ENCODE peak calls at places on chromosomes 13 and 19, in six cellular contexts. Y, C, W, S, B and U are unnamed samples.

GRCh38 chr19:28687296-28687695 is 525.7 kb downstream of the UQCRFS1 start:
- DNase-seq in Y (no peak), C (no peak), W (no peak), S (no peak), B (no peak), U (no peak)

GRCh38 chr19:1125601-1126533 is 22.1 kb downstream of the GPX4 start:
- DNase-seq in Y (no peak), C (no peak), W (no peak), S (peak), B (no peak), U (no peak)

GRCh38 chr13:74128171-74128767 is 5.9 kb downstream of the KLF12 start:
- DNase-seq in Y (no peak), C (no peak), W (no peak), S (peak), B (no peak), U (no peak)

GRCh38 chr19:928471-929259 is 2.8 kb downstream of the ARID3A start:
- DNase-seq in Y (no peak), C (no peak), W (no peak), S (no peak), B (peak), U (peak)

GRCh38 chr13:67736646-67737420 is 506.7 kb upstream of the PCDH9 start:
- DNase-seq in Y (peak), C (no peak), W (no peak), S (peak), B (no peak), U (no peak)

GRCh38 chr19:18809149-18809978 is 18.3 kb upstream of the COMP start:
- DNase-seq in Y (no peak), C (peak), W (peak), S (peak), B (no peak), U (no peak)

GRCh38 chr19:11421607-11422098 is 2.5 kb upstream of the RGL3 start:
- DNase-seq in Y (peak), C (no peak), W (peak), S (no peak), B (peak), U (no peak)

GRCh38 chr13:75544681-75545333 is 4.8 kb upstream of the UCHL3 start:
- DNase-seq in Y (no peak), C (peak), W (no peak), S (peak), B (no peak), U (no peak)

GRCh38 chr13:114000151-114001040 is 26.5 kb upstream of the C13orf46 start:
- DNase-seq in Y (no peak), C (no peak), W (no peak), S (no peak), B (no peak), U (no peak)

GRCh38 chr19:16206046-16206605 is 8.4 kb downstream of the AP1M1 start:
- DNase-seq in Y (no peak), C (no peak), W (no peak), S (no peak), B (peak), U (no peak)

GRCh38 chr19:39065928-39066327 is 18.2 kb upstream of the ACP7 start:
- DNase-seq in Y (no peak), C (no peak), W (no peak), S (no peak), B (no peak), U (no peak)

GRCh38 chr19:39060130-39060529 is 24.0 kb upstream of the ACP7 start:
- DNase-seq in Y (no peak), C (no peak), W (no peak), S (no peak), B (no peak), U (no peak)

GRCh38 chr19:39059302-39059701 is 24.9 kb upstream of the ACP7 start:
- DNase-seq in Y (no peak), C (no peak), W (no peak), S (no peak), B (no peak), U (no peak)

GRCh38 chr19:39067104-39067503 is 17.1 kb upstream of the ACP7 start:
- DNase-seq in Y (no peak), C (no peak), W (no peak), S (no peak), B (no peak), U (no peak)

GRCh38 chr19:39064405-39064804 is 19.8 kb upstream of the ACP7 start:
- DNase-seq in Y (no peak), C (no peak), W (no peak), S (no peak), B (no peak), U (no peak)
- TF ChIP-seq CTCF in Y (no peak), C (no peak), W (no peak), S (no peak), B (no peak), U (no peak)

GRCh38 chr19:10389863-10390262 is 9.5 kb upstream of the TYK2 start:
- DNase-seq in Y (peak), C (no peak), W (no peak), S (no peak), B (no peak), U (no peak)
- TF ChIP-seq CTCF in Y (peak), C (peak), W (no peak), S (peak), B (no peak), U (peak)

GRCh38 chr13:42218576-42218975 is 53.4 kb upstream of the AKAP11 start:
- DNase-seq in Y (no peak), C (no peak), W (no peak), S (no peak), B (no peak), U (no peak)

GRCh38 chr13:42219051-42219450 is 52.9 kb upstream of the AKAP11 start:
- DNase-seq in Y (no peak), C (no peak), W (no peak), S (no peak), B (no peak), U (no peak)

GRCh38 chr13:42214445-42214844 is 57.5 kb upstream of the AKAP11 start:
- DNase-seq in Y (no peak), C (no peak), W (no peak), S (no peak), B (no peak), U (no peak)

GRCh38 chr13:42216422-42216735 is 55.6 kb upstream of the AKAP11 start:
- DNase-seq in Y (no peak), C (no peak), W (no peak), S (no peak), B (no peak), U (no peak)

DNA sequence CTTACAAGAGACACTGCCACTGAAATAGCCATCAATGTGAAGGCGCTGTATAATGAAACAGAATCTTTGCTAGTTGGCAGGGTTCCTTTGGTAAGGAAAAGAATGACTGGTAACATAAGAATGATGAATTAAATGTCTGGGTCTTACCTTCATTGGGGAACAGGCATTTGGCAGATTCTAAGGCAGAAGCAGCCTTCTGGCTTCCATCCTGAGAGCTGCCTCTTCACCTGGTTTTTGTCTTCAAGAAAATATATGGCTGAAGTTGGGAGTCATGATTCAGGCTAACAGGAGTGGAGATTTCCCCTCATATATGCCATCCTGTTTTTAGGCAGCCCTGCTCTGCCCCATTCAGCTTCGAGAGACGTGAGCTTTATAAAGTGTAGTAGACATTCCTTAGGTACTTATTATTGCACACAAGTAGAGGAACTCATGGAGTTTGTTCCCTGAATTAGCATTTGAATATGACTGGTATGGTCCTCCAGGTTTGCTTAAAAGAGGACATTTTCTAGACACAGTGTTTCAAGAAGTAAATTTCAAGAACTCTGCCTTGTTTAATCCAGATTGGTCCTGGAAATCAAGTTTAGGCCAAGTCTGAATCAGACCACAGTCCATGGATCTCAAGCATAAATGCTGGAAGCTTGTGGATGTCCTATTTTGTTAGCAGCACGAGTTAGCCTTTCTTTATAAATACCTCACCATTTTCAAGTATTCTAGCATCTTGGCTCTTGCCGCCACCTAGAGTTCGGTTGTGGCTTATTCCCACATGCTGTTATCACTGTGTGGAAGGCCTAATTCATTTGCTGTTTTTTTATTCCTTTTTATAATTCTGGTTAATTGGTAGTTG is 56.2 kb upstream of the AKAP11 start:
- DNase-seq in Y (peak), C (no peak), W (no peak), S (peak), B (no peak), U (peak)
- TF ChIP-seq CTCF in Y (peak), C (peak), W (no peak), S (peak), B (peak), U (peak)

GRCh38 chr19:49224856-49225255 is 67.3 kb downstream of the TRPM4 start:
- DNase-seq in Y (peak), C (no peak), W (no peak), S (peak), B (no peak), U (peak)
- TF ChIP-seq CTCF in Y (peak), C (peak), W (no peak), S (peak), B (peak), U (peak)

GRCh38 chr19:51398096-51398704 is 7.8 kb upstream of the C19orf84 start:
- DNase-seq in Y (no peak), C (no peak), W (no peak), S (peak), B (no peak), U (no peak)
- TF ChIP-seq CTCF in Y (peak), C (peak), W (peak), S (peak), B (peak), U (peak)

GRCh38 chr13:31050486-31051400 is 111.0 kb downstream of the HSPH1 start:
- DNase-seq in Y (no peak), C (no peak), W (peak), S (peak), B (no peak), U (no peak)
- TF ChIP-seq CTCF in Y (peak), C (peak), W (peak), S (peak), B (no peak), U (no peak)

GRCh38 chr19:4399871-4400768 is at the start of gene SH3GL1:
- DNase-seq in Y (peak), C (peak), W (peak), S (peak), B (peak), U (peak)
- TF ChIP-seq CTCF in Y (peak), C (peak), W (peak), S (peak), B (peak), U (peak)